ENCODE peak calls at places on chromosomes 2 and 18, in ten cellular contexts. O is globus pallidus; N is HFFc6; I is right atrium auricular region; K is Right ventricle myocardium inferior; G is activated CD4-positive, alpha-beta T cell treated with anti-CD3 and anti-CD28 coated beads, Interleukin-2, amount 50 U/mL, for 4 hours; Q is GM04504; E is heart left ventricle; B is HEK293T; F is stimulated activated CD4-positive, alpha-beta T cell treated with anti-CD3 and anti-CD28 coated beads, Interleukin-1b, Interleukin-23, amount 100 ng/mL, for 48 hours. T is an unnamed sample.

GRCh38 chr2:166057363-166058169 is 70.3 kb downstream of the SCN1A start:
- DNase-seq in O (no peak), N (peak), I (no peak), K (no peak), G (no peak), Q (peak), E (no peak), B (peak), F (no peak), T (no peak)

GRCh38 chr2:36819090-36819711 is 122.7 kb downstream of the VIT start:
- DNase-seq in O (no peak), N (no peak), I (no peak), K (no peak), G (no peak), Q (no peak), E (no peak), B (no peak), F (no peak), T (no peak)

GRCh38 chr2:197239434-197239833 is 71.1 kb downstream of the ANKRD44 start:
- DNase-seq in O (no peak), N (no peak), I (no peak), K (no peak), G (no peak), Q (no peak), E (no peak), B (no peak), F (no peak), T (no peak)

GRCh38 chr2:135063210-135063609 is 11.1 kb downstream of the RAB3GAP1 start:
- DNase-seq in O (no peak), N (no peak), I (no peak), K (no peak), G (no peak), Q (no peak), E (no peak), B (no peak), F (no peak), T (no peak)

GRCh38 chr2:102736174-102736606 is 25.6 kb upstream of the TMEM182 start:
- DNase-seq in O (peak), N (no peak), I (no peak), K (peak), G (peak), Q (no peak), E (no peak), B (peak), F (peak), T (peak)

GRCh38 chr18:44096016-44096415 is 584.7 kb upstream of the SETBP1 start:
- DNase-seq in O (no peak), N (no peak), I (no peak), K (no peak), G (no peak), Q (no peak), E (no peak), B (no peak), F (no peak), T (no peak)

GRCh38 chr2:64400733-64401500 is 53.0 kb upstream of the LGALSL start:
- DNase-seq in O (no peak), N (no peak), I (no peak), K (no peak), G (no peak), Q (no peak), E (no peak), B (no peak), F (no peak), T (no peak)

GRCh38 chr18:366466-367053 is 98.7 kb upstream of the THOC1 start:
- DNase-seq in O (no peak), N (no peak), I (no peak), K (no peak), G (no peak), Q (no peak), E (no peak), B (no peak), F (no peak), T (no peak)

GRCh38 chr2:12321017-12321641 is 395.6 kb upstream of the TRIB2 start:
- DNase-seq in O (peak), N (peak), I (peak), K (no peak), G (no peak), Q (peak), E (peak), B (no peak), F (no peak), T (peak)

GRCh38 chr2:210795506-210795905 is 239.1 kb downstream of the CPS1 start:
- DNase-seq in O (peak), N (no peak), I (no peak), K (no peak), G (no peak), Q (no peak), E (no peak), B (no peak), F (no peak), T (no peak)

GRCh38 chr18:66724664-66725356 is 120.9 kb upstream of the CDH19 start:
- DNase-seq in O (no peak), N (no peak), I (no peak), K (no peak), G (no peak), Q (no peak), E (peak), B (no peak), F (no peak), T (no peak)

T was measured in hepatic stellate cell.